ENCODE peak calls at places on chromosome 6, in eight cellular contexts. A is activated naive CD4-positive, alpha-beta T cell; E is stimulated activated CD4-positive, alpha-beta T cell treated with anti-CD3 and anti-CD28 coated beads, Interleukin-2, amount 100 ng/mL, for 48 hours; S is endodermal cell; G is GM04504; P is activated T-helper 1 cell treated with Interleukin-2 at 50 U/mL for 16 hours; Z is SK-MEL-5; Y is stimulated activated naive B cell treated with anti-CD40 and anti-IgM and Interleukin-4, amounts not matched to agents 10 μg/mL and 1 μg/mL and 100 μg/mL, for 72 hours. Q is an unnamed sample.

GRCh38 chr6:56318851-56319250 is 71.5 kb upstream of the COL21A1 start:
- DNase-seq in A (no peak), E (no peak), S (no peak), G (no peak), P (no peak), Z (no peak), Y (no peak), Q (no peak)

GRCh38 chr6:79750806-79751205 is 119.7 kb downstream of the SH3BGRL2 start:
- DNase-seq in A (no peak), E (no peak), S (no peak), G (no peak), P (no peak), Z (no peak), Y (no peak), Q (peak)

GRCh38 chr6:166617359-166617758 is 9.7 kb downstream of the RPS6KA2 start:
- DNase-seq in A (no peak), E (no peak), S (no peak), G (no peak), P (no peak), Z (no peak), Y (no peak), Q (no peak)

GRCh38 chr6:159267165-159267564 is 98.0 kb downstream of the FNDC1 start:
- DNase-seq in A (no peak), E (no peak), S (peak), G (no peak), P (no peak), Z (peak), Y (no peak), Q (peak)

GRCh38 chr6:131685266-131685780 is 15.9 kb downstream of the OR2A4 start:
- DNase-seq in A (no peak), E (no peak), S (no peak), G (no peak), P (no peak), Z (no peak), Y (peak), Q (no peak)

GRCh38 chr6:158926429-158926828 is 73.6 kb downstream of the RSPH3 start:
- DNase-seq in A (no peak), E (no peak), S (no peak), G (peak), P (no peak), Z (no peak), Y (no peak), Q (no peak)

GRCh38 chr6:163122365-163122764 is 292.2 kb upstream of the QKI start:
- DNase-seq in A (no peak), E (no peak), S (no peak), G (no peak), P (no peak), Z (no peak), Y (no peak), Q (no peak)

GRCh38 chr6:104955927-104956662 is 812 bp upstream of the LIN28B start:
- DNase-seq in A (no peak), E (no peak), S (peak), G (no peak), P (no peak), Z (peak), Y (no peak), Q (peak)

GRCh38 chr6:148494226-148494625 is 151.6 kb downstream of the SASH1 start:
- DNase-seq in A (no peak), E (no peak), S (no peak), G (no peak), P (no peak), Z (no peak), Y (no peak), Q (no peak)

GRCh38 chr6:97668716-97669115 is 385.7 kb upstream of the MMS22L start:
- DNase-seq in A (no peak), E (no peak), S (peak), G (no peak), P (no peak), Z (no peak), Y (peak), Q (no peak)

GRCh38 chr6:74603676-74604075 is 602.2 kb downstream of the COL12A1 start:
- DNase-seq in A (no peak), E (no peak), S (no peak), G (peak), P (no peak), Z (no peak), Y (no peak), Q (no peak)